ENCODE peak calls at places on chromosome 2, in ten cellular contexts. H, L, C, E, O, B, N, W, A and D are unnamed samples.

GRCh38 chr2:188734688-188735087 is 239.5 kb upstream of the COL3A1 start:
- DNase-seq in H (no peak), L (peak), C (no peak), E (no peak), O (no peak), B (no peak), N (no peak), W (peak), A (no peak), D (no peak)

GRCh38 chr2:23900133-23900926 is 26.6 kb downstream of the ATAD2B start:
- DNase-seq in H (peak), L (peak), C (no peak), E (no peak), O (no peak), B (no peak), N (no peak), W (peak), A (peak), D (no peak)

GRCh38 chr2:134818321-134818720 is 20.1 kb upstream of the ACMSD start:
- DNase-seq in H (no peak), L (peak), C (no peak), E (no peak), O (no peak), B (no peak), N (no peak), W (peak), A (no peak), D (no peak)

GRCh38 chr2:177724398-177725287 is 332.1 kb downstream of the AGPS start:
- DNase-seq in H (peak), L (peak), C (peak), E (no peak), O (peak), B (peak), N (no peak), W (peak), A (peak), D (peak)

GRCh38 chr2:72154386-72154785 is 6.7 kb upstream of the CYP26B1 start:
- DNase-seq in H (no peak), L (no peak), C (no peak), E (no peak), O (no peak), B (no peak), N (no peak), W (no peak), A (no peak), D (no peak)

GRCh38 chr2:215383652-215384279 is 52.1 kb downstream of the FN1 start:
- DNase-seq in H (no peak), L (no peak), C (no peak), E (no peak), O (no peak), B (no peak), N (no peak), W (no peak), A (no peak), D (no peak)

GRCh38 chr2:150606380-150607060 is 119.1 kb upstream of the RND3 start:
- DNase-seq in H (no peak), L (no peak), C (no peak), E (no peak), O (no peak), B (no peak), N (no peak), W (no peak), A (peak), D (no peak)

GRCh38 chr2:149383340-149383739 is 53.0 kb downstream of the LYPD6 start:
- DNase-seq in H (peak), L (peak), C (no peak), E (no peak), O (no peak), B (no peak), N (no peak), W (peak), A (no peak), D (no peak)

GRCh38 chr2:169513926-169514325 is 4.4 kb downstream of the KLHL41 start:
- DNase-seq in H (no peak), L (no peak), C (no peak), E (no peak), O (no peak), B (peak), N (no peak), W (no peak), A (no peak), D (no peak)